ENCODE peak calls at places on chromosome 14, in five cellular contexts. T is A549, K is stomach, I is esophagus squamous epithelium, Y is body of pancreas. U is an unnamed sample.

GRCh38 chr14:90503582-90503981 is 106.8 kb downstream of the CALM1 start:
- DNase-seq in T (no peak), K (peak; percentile 61), I (no peak), Y (peak; percentile 74), U (peak; percentile 73)

GRCh38 chr14:77133718-77134338 is 7.8 kb downstream of the ZDHHC22 start:
- DNase-seq in T (peak; percentile 49), K (no peak), I (no peak), Y (peak; percentile 66), U (peak; percentile 69)

GRCh38 chr14:72613975-72614319 is 280.0 kb downstream of the DPF3 start:
- DNase-seq in T (no peak), K (no peak), I (no peak), Y (no peak), U (no peak)

GRCh38 chr14:74242055-74243042 is 3.1 kb downstream of the VSX2 start:
- DNase-seq in T (no peak), K (no peak), I (no peak), Y (no peak), U (no peak)

GRCh38 chr14:62126885-62127478 is 364.8 kb downstream of the SNAPC1 start:
- DNase-seq in T (peak; percentile 58), K (no peak), I (no peak), Y (no peak), U (peak; percentile 6)

GRCh38 chr14:75513911-75514672 is 8.2 kb upstream of the BATF start:
- DNase-seq in T (no peak), K (no peak), I (no peak), Y (no peak), U (no peak)

GRCh38 chr14:91021115-91021514 is 39.3 kb downstream of the RPS6KA5 start:
- DNase-seq in T (no peak), K (no peak), I (no peak), Y (no peak), U (no peak)

GRCh38 chr14:85315891-85316290 is 214.1 kb upstream of the FLRT2 start:
- DNase-seq in T (no peak), K (no peak), I (no peak), Y (no peak), U (no peak)

GRCh38 chr14:55927059-55927458 is 191.2 kb upstream of the PELI2 start:
- DNase-seq in T (no peak), K (no peak), I (no peak), Y (no peak), U (no peak)

GRCh38 chr14:26427059-26427458 is 170.8 kb downstream of the NOVA1 start:
- DNase-seq in T (no peak), K (no peak), I (no peak), Y (no peak), U (no peak)

GRCh38 chr14:102777711-102778615 is 714 bp downstream of the TRAF3 start:
- DNase-seq in T (no peak), K (no peak), I (no peak), Y (peak; percentile 36), U (no peak)

GRCh38 chr14:101590616-101591015 is 29.3 kb downstream of the DIO3 start:
- DNase-seq in T (no peak), K (peak; percentile 21), I (no peak), Y (no peak), U (no peak)

GRCh38 chr14:93894992-93895391 is 32.2 kb upstream of the FAM181A start:
- DNase-seq in T (no peak), K (no peak), I (no peak), Y (no peak), U (no peak)

GRCh38 chr14:68131907-68132306 is 312.3 kb downstream of the RAD51B start:
- DNase-seq in T (no peak), K (no peak), I (no peak), Y (no peak), U (no peak)

GRCh38 chr14:67882973-67883372 is 63.4 kb downstream of the RAD51B start:
- DNase-seq in T (no peak), K (no peak), I (no peak), Y (no peak), U (no peak)

DNA sequence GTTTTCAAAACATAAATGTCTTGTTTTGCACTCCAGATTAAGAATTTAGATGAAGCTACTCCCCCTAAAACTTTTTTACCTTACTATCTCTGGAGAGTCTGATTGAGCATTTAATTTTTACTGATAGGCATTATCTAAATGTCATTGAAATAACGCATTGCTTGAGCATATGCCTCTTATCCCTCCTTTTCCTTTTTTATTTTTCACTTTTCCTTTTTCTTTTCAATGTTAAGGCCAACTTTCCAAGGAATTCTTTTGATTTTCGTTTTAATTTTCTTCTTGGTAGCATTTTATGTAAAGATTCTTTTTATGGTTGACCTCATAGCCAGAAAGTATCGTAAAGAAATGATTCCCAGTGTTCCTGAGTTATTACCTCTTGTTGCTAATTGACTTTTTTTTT is 2.9 kb downstream of the SRP54 start:
- DNase-seq in T (no peak), K (no peak), I (no peak), Y (no peak), U (no peak)
- H3K4me1 ChIP-seq in T (peaks cover 15% of the 10 kb centered on the region), K (peaks cover 74% of the 10 kb centered on the region), I (peaks cover 19% of the 10 kb centered on the region), Y (peaks cover 56% of the 10 kb centered on the region), U (peaks cover 12% of the 10 kb centered on the region)

GRCh38 chr14:24984846-24985589 is 64.9 kb downstream of the STXBP6 start:
- DNase-seq in T (no peak), K (peak; percentile 39), I (no peak), Y (peak; percentile 71), U (no peak)
- H3K27ac ChIP-seq in T (no peak overlapping the region), K (peak overlapping the region; percentile 49), I (peak overlapping the region; percentile 36), Y (peak overlapping the region; percentile 29), U (no peak overlapping the region)

GRCh38 chr14:96362071-96362964 is 823 bp downstream of the ATG2B start:
- DNase-seq in T (peak; percentile 75), K (peak; percentile 44), I (no peak), Y (peak; percentile 78), U (peak; percentile 56)
- TF ChIP-seq POLR2A in T (no peak), K (no peak), I (no peak), Y (peak; percentile 55), U (peak; percentile 3)

GRCh38 chr14:34088918-34089317 is 138.0 kb upstream of the EGLN3 start:
- DNase-seq in T (no peak), K (no peak), I (no peak), Y (no peak), U (no peak)

GRCh38 chr14:34094384-34094783 is 143.5 kb upstream of the EGLN3 start:
- DNase-seq in T (no peak), K (no peak), I (no peak), Y (no peak), U (no peak)

GRCh38 chr14:34098045-34098984 is 147.4 kb upstream of the EGLN3 start:
- DNase-seq in T (peak; percentile 49), K (peak; percentile 46), I (no peak), Y (peak; percentile 44), U (peak; percentile 58)

GRCh38 chr14:34090451-34090850 is 139.6 kb upstream of the EGLN3 start:
- DNase-seq in T (no peak), K (no peak), I (no peak), Y (no peak), U (no peak)

DNA sequence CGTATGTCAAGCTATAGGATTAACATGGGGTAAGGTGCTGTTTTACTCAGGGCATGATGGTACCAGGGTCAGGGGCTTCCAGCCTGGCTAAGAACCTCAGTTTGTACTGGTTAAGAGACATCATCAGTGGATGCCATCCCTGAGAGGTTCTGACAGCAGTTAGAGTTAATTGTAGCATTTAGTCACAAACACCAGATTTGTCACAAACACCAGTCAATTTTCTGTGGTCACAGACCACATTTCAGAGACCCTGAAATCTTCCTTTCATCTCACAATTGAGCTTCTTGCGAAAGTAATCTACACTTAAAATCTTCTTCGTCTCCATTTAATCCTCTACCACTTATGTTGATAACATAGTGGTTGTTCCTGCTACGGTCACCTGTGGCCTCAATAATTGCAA is 143.0 kb upstream of the EGLN3 start:
- DNase-seq in T (no peak), K (no peak), I (no peak), Y (no peak), U (no peak)
- H3K4me1 ChIP-seq in T (peaks cover 11% of the 10 kb centered on the region), K (peaks cover 14% of the 10 kb centered on the region), I (no peaks in the 10 kb centered on the region), Y (no peaks in the 10 kb centered on the region), U (no peaks in the 10 kb centered on the region)

GRCh38 chr14:98192946-98193345 is 1079.1 kb downstream of the BCL11B start:
- DNase-seq in T (no peak), K (no peak), I (no peak), Y (no peak), U (no peak)
- H3K27ac ChIP-seq in T (no peak overlapping the region), K (no peak overlapping the region), I (no peak overlapping the region), Y (no peak overlapping the region), U (no peak overlapping the region)

DNA sequence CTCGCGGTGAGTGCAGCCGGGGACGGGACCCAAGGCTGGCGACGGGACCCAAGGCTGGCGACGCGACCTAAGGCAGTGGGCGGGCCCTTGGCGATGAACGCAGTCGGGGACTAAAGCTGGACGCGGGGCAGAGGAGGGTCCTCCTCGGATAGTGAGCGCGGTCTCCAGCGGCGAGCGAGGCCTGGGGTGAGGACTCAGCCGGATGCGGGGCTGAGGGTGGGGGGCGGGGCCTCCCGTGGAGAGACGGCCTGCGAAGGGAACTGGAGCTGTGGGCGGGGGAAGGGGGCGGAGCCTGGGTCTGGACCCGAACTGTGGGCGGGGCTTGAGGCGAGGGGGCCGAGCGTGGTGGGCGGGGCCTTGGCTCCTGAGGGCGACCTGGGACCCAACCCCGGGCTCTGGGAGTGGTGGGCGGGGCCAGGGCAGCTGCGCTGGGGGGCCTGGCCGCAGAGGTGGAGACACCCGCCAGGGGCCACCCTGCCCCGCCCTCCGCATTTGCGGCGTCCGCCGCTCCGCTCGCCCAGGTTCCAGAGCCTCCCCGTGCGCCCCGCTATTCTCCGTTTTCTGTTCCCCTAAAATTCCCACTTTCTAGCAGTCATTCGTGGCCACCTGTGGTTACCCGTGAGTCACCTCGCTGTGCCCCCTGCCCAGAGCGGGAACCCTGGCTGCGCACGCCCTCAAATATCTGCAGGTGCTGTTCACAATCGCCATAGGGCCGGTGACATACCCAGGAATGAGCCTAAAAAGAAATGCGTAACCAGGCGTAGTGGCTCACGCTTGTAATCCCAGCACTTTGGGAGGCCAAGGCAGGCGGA is 508 bp upstream of the BRF1 start:
- DNase-seq in T (peak; percentile 97), K (peak; percentile 100), I (peak; percentile 76), Y (peak; percentile 100), U (peak; percentile 100)
- TF ChIP-seq POLR2A in T (no peak), K (no peak), I (no peak), Y (no peak), U (peak; percentile 65)

GRCh38 chr14:50523271-50524041 is 8.9 kb downstream of the MAP4K5 start:
- DNase-seq in T (no peak), K (no peak), I (no peak), Y (no peak), U (no peak)
- H3K4me1 ChIP-seq in T (peaks cover 37% of the 10 kb centered on the region), K (peaks cover 80% of the 10 kb centered on the region), I (peaks cover 29% of the 10 kb centered on the region), Y (peaks cover 38% of the 10 kb centered on the region), U (peaks cover 24% of the 10 kb centered on the region)

U was measured in adrenal gland.